ENCODE peak calls at places on chromosomes 1 and 21, in seven cellular contexts. F, L, M, Q, C, U and V are unnamed samples.

GRCh38 chr21:31894441-31894840 is 21.6 kb downstream of the HUNK start:
- DNase-seq in C (no peak), Q (no peak), M (no peak), L (no peak), F (no peak), U (no peak), V (no peak)

GRCh38 chr1:161113915-161114314 is 3.9 kb downstream of the PFDN2 start:
- DNase-seq in Q (no peak), L (no peak), M (no peak), C (no peak), U (no peak), F (no peak), V (no peak)

GRCh38 chr1:111576547-111576946 is 43.0 kb upstream of the RAP1A start:
- DNase-seq in U (no peak), C (no peak), F (peak; percentile 73), M (no peak), L (no peak), Q (peak; percentile 82), V (no peak)

GRCh38 chr1:183693521-183693920 is 40.4 kb upstream of the APOBEC4 start:
- DNase-seq in F (no peak), M (no peak), Q (no peak), L (no peak), U (no peak), C (no peak), V (no peak)

GRCh38 chr21:17257784-17258183 is 255.1 kb upstream of the CXADR start:
- DNase-seq in M (peak; percentile 3), U (no peak), C (no peak), F (no peak), Q (no peak), L (no peak), V (no peak)

GRCh38 chr1:46370214-46370633 is 23.9 kb upstream of the FAAH start:
- DNase-seq in L (no peak), F (peak; percentile 19), C (peak; percentile 53), M (no peak), Q (no peak), U (no peak), V (no peak)

GRCh38 chr21:31509108-31510017 is 150.1 kb upstream of the SOD1 start:
- DNase-seq in C (no peak), F (no peak), U (no peak), L (no peak), Q (no peak), M (no peak), V (no peak)

GRCh38 chr1:247336390-247336789 is 4.7 kb upstream of the ZNF496 start:
- DNase-seq in C (no peak), U (no peak), L (no peak), F (no peak), Q (no peak), M (no peak), V (no peak)

GRCh38 chr1:46168463-46168862 is 6.4 kb upstream of the TSPAN1 start:
- DNase-seq in C (no peak), L (no peak), F (no peak), U (no peak), Q (no peak), M (no peak), V (no peak)

GRCh38 chr1:23239638-23240295 is 22.5 kb upstream of the HTR1D start:
- DNase-seq in F (no peak), C (no peak), M (no peak), U (no peak), L (no peak), Q (no peak), V (no peak)

GRCh38 chr1:1307261-1307907 is 346 bp downstream of the ACAP3 start:
- DNase-seq in L (no peak), U (peak; percentile 37), C (peak; percentile 19), M (no peak), Q (peak; percentile 49), F (peak; percentile 41), V (no peak)

GRCh38 chr1:221567859-221568507 is 173.9 kb downstream of the DUSP10 start:
- DNase-seq in C (peak; percentile 8), U (no peak), M (peak; percentile 49), L (no peak), Q (no peak), F (no peak), V (no peak)

GRCh38 chr1:18149113-18149641 is 41.6 kb downstream of the IGSF21 start:
- DNase-seq in U (no peak), M (no peak), L (no peak), C (no peak), F (peak; percentile 30), Q (no peak), V (no peak)

GRCh38 chr1:62746086-62746808 is 37.7 kb upstream of the ATG4C start:
- DNase-seq in L (peak; percentile 30), F (no peak), Q (no peak), U (no peak), C (peak; percentile 80), M (peak; percentile 78), V (no peak)

GRCh38 chr1:218994615-218995014 is 179.1 kb upstream of the LYPLAL1 start:
- DNase-seq in C (no peak), F (no peak), L (no peak), M (no peak), U (no peak), Q (no peak), V (no peak)

GRCh38 chr1:98766241-98766640 is 104.7 kb downstream of the SNX7 start:
- DNase-seq in M (no peak), F (no peak), C (no peak), Q (no peak), U (no peak), L (no peak), V (no peak)

GRCh38 chr1:206135248-206135647 is 18.1 kb upstream of the AVPR1B start:
- DNase-seq in Q (no peak), L (no peak), C (no peak), M (no peak), U (no peak), F (no peak), V (no peak)

GRCh38 chr1:214296860-214297699 is 16.1 kb downstream of the SMYD2 start:
- DNase-seq in U (no peak), C (peak; percentile 69), L (no peak), F (no peak), M (peak; percentile 73), Q (no peak), V (no peak)

GRCh38 chr1:197199923-197200467 is 53.5 kb upstream of the ASPM start:
- DNase-seq in C (no peak), U (no peak), L (no peak), Q (no peak), F (no peak), M (peak; percentile 12), V (no peak)

GRCh38 chr1:53111693-53112092 is 30.7 kb downstream of the SLC1A7 start:
- DNase-seq in C (no peak), U (no peak), M (no peak), L (no peak), F (no peak), Q (no peak), V (no peak)

GRCh38 chr1:53108646-53109580 is 33.5 kb downstream of the SLC1A7 start:
- DNase-seq in L (no peak), C (peak; percentile 68), M (peak; percentile 25), U (no peak), F (no peak), Q (no peak), V (no peak)

GRCh38 chr1:53112271-53112774 is 30.1 kb downstream of the SLC1A7 start:
- DNase-seq in F (no peak), M (peak; percentile 56), Q (no peak), U (no peak), C (peak; percentile 97), L (no peak), V (no peak)

GRCh38 chr1:53111073-53111556 is 31.3 kb downstream of the SLC1A7 start:
- DNase-seq in Q (peak; percentile 56), U (no peak), F (no peak), L (no peak), C (no peak), M (no peak), V (no peak)

DNA sequence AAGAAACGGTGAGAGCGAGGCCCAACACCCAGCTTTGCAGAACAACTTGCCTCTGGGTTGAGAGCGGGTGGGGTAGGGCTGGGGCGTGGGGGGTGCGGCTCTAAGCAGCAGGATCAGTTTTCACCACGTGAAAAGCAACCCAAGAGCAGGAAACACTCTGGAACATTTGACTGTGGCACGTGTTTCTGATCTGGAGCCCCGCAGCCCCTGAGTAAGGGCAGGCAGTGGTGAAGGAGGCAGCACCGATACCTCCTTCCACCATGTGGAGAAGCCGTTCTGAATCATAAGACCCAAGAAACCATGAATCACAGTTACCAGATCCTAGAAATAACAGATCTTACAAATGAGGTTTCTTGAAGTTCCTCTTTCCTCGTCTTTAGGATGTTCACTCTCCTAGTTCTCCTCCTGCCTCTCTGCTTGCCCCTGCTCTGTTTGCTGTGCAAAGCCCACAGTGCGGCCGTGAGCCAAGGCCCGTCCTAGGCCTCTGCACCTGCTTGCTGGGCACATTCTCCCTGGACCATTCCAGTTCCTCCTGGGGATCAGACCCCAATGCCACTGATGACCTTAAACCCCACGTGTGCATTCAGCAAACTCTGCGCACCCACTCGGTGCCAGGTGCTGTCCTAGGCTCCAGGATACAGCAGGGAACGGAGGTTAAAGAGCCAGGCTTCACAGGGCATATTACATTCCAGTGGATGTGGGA is 31.9 kb downstream of the SLC1A7 start:
- DNase-seq in Q (peak; percentile 73), C (peak; percentile 72), L (peak; percentile 55), F (no peak), U (no peak), M (peak; percentile 65), V (no peak)
- H3K4me3 ChIP-seq in Q (no peak overlapping the region), C (no peak overlapping the region), L (no peak overlapping the region), F (no peak overlapping the region), U (no peak overlapping the region), M (no peak overlapping the region), V (no peak overlapping the region)

DNA sequence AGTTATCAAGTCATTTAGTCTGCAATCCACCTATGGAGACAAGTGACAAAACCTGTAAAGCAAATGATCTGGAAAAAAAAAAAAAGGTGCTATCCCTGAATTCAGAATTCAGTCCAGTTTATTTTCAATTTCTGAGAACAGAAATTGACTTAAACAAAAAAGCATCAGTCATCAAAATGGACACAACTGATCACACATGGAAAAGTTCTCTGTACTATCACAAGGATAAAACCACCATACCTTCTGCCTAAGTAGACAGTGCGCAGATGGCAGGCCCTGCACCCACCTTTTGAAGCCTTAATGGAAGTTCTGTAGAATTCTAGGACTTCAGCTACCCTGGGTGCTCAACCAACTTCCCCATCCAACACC is 3.5 kb downstream of the PABPC4 start:
- DNase-seq in L (no peak), F (no peak), U (no peak), Q (no peak), M (no peak), C (no peak), V (no peak)
- H3K4me3 ChIP-seq in L (peak overlapping the region; percentile 60), F (peak overlapping the region; percentile 85), U (no peak overlapping the region), Q (no peak overlapping the region), M (no peak overlapping the region), C (peak overlapping the region; percentile 84), V (no peak overlapping the region)

DNA sequence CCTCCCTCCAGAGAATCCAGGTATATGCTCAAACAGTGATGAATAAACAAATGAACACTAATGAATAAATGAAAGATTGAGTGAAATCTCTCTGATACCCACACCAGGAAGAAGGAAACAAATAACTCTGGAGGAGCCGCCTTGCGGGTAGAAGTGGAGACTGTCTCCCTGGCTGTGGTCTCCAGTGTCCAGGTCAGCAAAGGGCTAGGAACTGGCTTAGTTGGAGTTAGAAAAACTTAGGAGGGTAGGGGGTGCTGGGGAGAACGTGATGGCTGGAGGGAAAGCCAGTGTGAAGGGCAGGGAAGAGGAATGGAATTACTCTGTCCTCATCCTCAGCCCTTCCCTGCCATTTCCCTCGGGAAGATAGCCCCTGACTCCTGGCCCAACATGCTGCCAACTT is 537 bp downstream of the RHBDL2 start:
- DNase-seq in L (no peak), U (no peak), Q (no peak), M (no peak), F (no peak), C (no peak), V (no peak)
- H3K4me3 ChIP-seq in L (no peak overlapping the region), U (peak overlapping the region; percentile 34), Q (peak overlapping the region; percentile 40), M (peak overlapping the region; percentile 48), F (no peak overlapping the region), C (peak overlapping the region; percentile 67), V (peak overlapping the region; percentile 28)

GRCh38 chr21:35227774-35228173 is 178.7 kb upstream of the RUNX1 start:
- DNase-seq in L (no peak), U (no peak), Q (no peak), C (no peak), M (no peak), F (no peak), V (no peak)
- H3K4me3 ChIP-seq in L (no peak overlapping the region), U (no peak overlapping the region), Q (no peak overlapping the region), C (no peak overlapping the region), M (no peak overlapping the region), F (no peak overlapping the region), V (no peak overlapping the region)